ENCODE peak calls at places on chromosome 2, in six cellular contexts. J is H1, U is esophagus squamous epithelium, A is Peyer's patch, Z is uterus, M is IMR-90. Y is an unnamed sample.

GRCh38 chr2:54519841-54520459 is 63.8 kb downstream of the SPTBN1 start:
- DNase-seq in A (no peak), M (no peak), U (no peak), Z (no peak), J (no peak), Y (no peak)

GRCh38 chr2:218013289-218013688 is 10.5 kb upstream of the TNS1 start:
- DNase-seq in A (no peak), M (no peak), Z (no peak), J (no peak), U (no peak), Y (no peak)

GRCh38 chr2:133253793-133254192 is 314.5 kb downstream of the NCKAP5 start:
- DNase-seq in J (no peak), U (no peak), M (peak), A (no peak), Z (no peak), Y (no peak)

GRCh38 chr2:217510790-217511291 is 492.0 kb downstream of the TNS1 start:
- DNase-seq in A (no peak), J (peak), U (no peak), M (peak), Z (peak), Y (peak)

GRCh38 chr2:222423632-222424280 is 587 bp upstream of the SGPP2 start:
- DNase-seq in A (peak), M (no peak), J (peak), Z (no peak), U (no peak), Y (no peak)

GRCh38 chr2:163155279-163155883 is 316.8 kb upstream of the KCNH7 start:
- DNase-seq in Z (no peak), J (no peak), U (no peak), M (peak), A (no peak), Y (no peak)

GRCh38 chr2:226118471-226119429 is 680.9 kb downstream of the IRS1 start:
- DNase-seq in Z (peak), A (no peak), U (no peak), J (no peak), M (peak), Y (peak)

GRCh38 chr2:238061310-238062202 is 755 bp downstream of the SCLY start:
- DNase-seq in Z (peak), J (peak), M (peak), A (peak), U (no peak), Y (no peak)

GRCh38 chr2:183995632-183996031 is 602.7 kb upstream of the ZNF804A start:
- DNase-seq in M (no peak), A (no peak), Z (no peak), U (no peak), J (no peak), Y (no peak)

GRCh38 chr2:54657664-54658083 is 65.8 kb upstream of the EML6 start:
- DNase-seq in J (peak), U (no peak), Z (peak), M (peak), A (no peak), Y (no peak)

GRCh38 chr2:67867735-67868134 is 195.1 kb downstream of the C1D start:
- DNase-seq in Z (no peak), M (peak), J (no peak), A (no peak), U (no peak), Y (no peak)

GRCh38 chr2:52423111-52423510 is 1344.5 kb upstream of the CHAC2 start:
- DNase-seq in Z (no peak), J (no peak), M (peak), A (no peak), U (no peak), Y (no peak)

GRCh38 chr2:207813221-207813916 is 43.7 kb upstream of the FZD5 start:
- DNase-seq in U (no peak), J (no peak), M (no peak), Z (no peak), A (no peak), Y (no peak)

GRCh38 chr2:1437537-1437936 is 24.3 kb downstream of the TPO start:
- DNase-seq in M (no peak), A (no peak), J (no peak), U (no peak), Z (no peak), Y (no peak)

GRCh38 chr2:239836021-239836765 is 188.9 kb downstream of the NDUFA10 start:
- DNase-seq in A (no peak), U (no peak), J (no peak), Z (no peak), M (no peak), Y (no peak)

GRCh38 chr2:184611221-184612085 is 13.1 kb downstream of the ZNF804A start:
- DNase-seq in U (no peak), J (no peak), Z (no peak), A (no peak), M (peak), Y (no peak)

GRCh38 chr2:115165529-115166109 is 723.2 kb downstream of the DPP10 start:
- DNase-seq in Z (no peak), A (no peak), M (peak), J (no peak), U (no peak), Y (no peak)

GRCh38 chr2:211035548-211036185 is 479.3 kb downstream of the CPS1 start:
- DNase-seq in A (no peak), U (no peak), J (no peak), M (peak), Z (no peak), Y (no peak)

GRCh38 chr2:160292225-160292624 is 92.2 kb upstream of the ITGB6 start:
- DNase-seq in Z (no peak), U (no peak), J (no peak), M (peak), A (no peak), Y (no peak)

GRCh38 chr2:76980067-76980466 is 542.1 kb downstream of the LRRTM4 start:
- DNase-seq in U (no peak), A (no peak), Z (no peak), J (no peak), M (no peak), Y (no peak)

GRCh38 chr2:43131051-43131889 is 95.1 kb downstream of the ZFP36L2 start:
- DNase-seq in U (peak), A (peak), J (no peak), Z (peak), M (peak), Y (peak)

GRCh38 chr2:132400901-132401240 is 15.7 kb upstream of the GPR39 start:
- DNase-seq in J (no peak), U (no peak), A (no peak), M (no peak), Z (no peak), Y (no peak)

GRCh38 chr2:191402966-191403565 is 157.9 kb downstream of the MYO1B start:
- DNase-seq in A (no peak), U (no peak), J (no peak), Z (no peak), M (no peak), Y (no peak)

GRCh38 chr2:39730685-39731302 is 48.3 kb downstream of the THUMPD2 start:
- DNase-seq in M (peak), A (no peak), J (no peak), Z (no peak), U (no peak), Y (no peak)

GRCh38 chr2:182186132-182186735 is 200.6 kb downstream of the PPP1R1C start:
- DNase-seq in U (no peak), M (peak), J (no peak), A (no peak), Z (no peak), Y (no peak)

GRCh38 chr2:166468124-166469024 is 25.7 kb downstream of the SCN7A start:
- DNase-seq in M (no peak), J (no peak), A (no peak), Z (no peak), U (no peak), Y (no peak)

GRCh38 chr2:127422631-127423475 is 4.6 kb downstream of the PROC start:
- DNase-seq in U (no peak), A (no peak), Z (no peak), J (peak), M (no peak), Y (peak)

GRCh38 chr2:52857722-52858121 is 909.9 kb upstream of the CHAC2 start:
- DNase-seq in A (no peak), M (no peak), U (no peak), Z (no peak), J (no peak), Y (no peak)

GRCh38 chr2:157500334-157500733 is 56.4 kb upstream of the CYTIP start:
- DNase-seq in Z (no peak), M (no peak), J (no peak), A (no peak), U (no peak), Y (no peak)

GRCh38 chr2:20917724-20918572 is 95.0 kb upstream of the LDAH start:
- DNase-seq in U (no peak), M (peak), A (no peak), Z (no peak), J (no peak), Y (no peak)

GRCh38 chr2:233353769-233354499 is at the start of gene DGKD:
- DNase-seq in A (peak), J (peak), Z (peak), U (no peak), M (no peak), Y (peak)

GRCh38 chr2:46885376-46885775 is 30.2 kb downstream of the MCFD2 start:
- DNase-seq in A (no peak), M (peak), U (no peak), J (no peak), Z (no peak), Y (peak)

GRCh38 chr2:239255643-239256042 is 145.2 kb downstream of the HDAC4 start:
- DNase-seq in A (no peak), Z (no peak), J (no peak), M (no peak), U (no peak), Y (peak)

GRCh38 chr2:38214209-38214717 is 138.3 kb upstream of the CYP1B1 start:
- DNase-seq in A (no peak), M (no peak), J (no peak), Z (no peak), U (no peak), Y (no peak)

GRCh38 chr2:85662899-85663683 is 4.9 kb downstream of the SFTPB start:
- DNase-seq in M (peak), Z (peak), A (no peak), U (no peak), J (no peak), Y (no peak)
- TF ChIP-seq POLR2A in M (no peak), Z (no peak), A (no peak), U (no peak), J (no peak), Y (no peak)

GRCh38 chr2:22055784-22056620 is 932.2 kb downstream of the TDRD15 start:
- DNase-seq in U (no peak), Z (no peak), J (no peak), M (no peak), A (no peak), Y (no peak)
- H3K4me3 ChIP-seq in U (no peak), Z (no peak), J (no peak), M (no peak), A (no peak), Y (no peak)

GRCh38 chr2:96580771-96581170 is 44.2 kb downstream of the ARID5A start:
- DNase-seq in J (no peak), M (no peak), A (no peak), U (no peak), Z (no peak), Y (no peak)
- TF ChIP-seq CTCF in J (peak), M (no peak), A (no peak), U (no peak), Z (no peak), Y (no peak)

GRCh38 chr2:235638541-235639192 is 144.8 kb downstream of the AGAP1 start:
- DNase-seq in M (no peak), J (no peak), A (no peak), Z (no peak), U (no peak), Y (no peak)

GRCh38 chr2:235637906-235638305 is 144.1 kb downstream of the AGAP1 start:
- DNase-seq in J (no peak), U (no peak), Z (no peak), A (no peak), M (no peak), Y (no peak)

GRCh38 chr2:235639885-235640284 is 146.0 kb downstream of the AGAP1 start:
- DNase-seq in Z (no peak), A (no peak), M (no peak), J (no peak), U (no peak), Y (no peak)

GRCh38 chr2:235640900-235641299 is 147.1 kb downstream of the AGAP1 start:
- DNase-seq in U (no peak), Z (no peak), J (no peak), M (peak), A (no peak), Y (no peak)

GRCh38 chr2:235639387-235639786 is 145.5 kb downstream of the AGAP1 start:
- DNase-seq in Z (peak), J (no peak), M (peak), U (no peak), A (no peak), Y (peak)
- TF ChIP-seq POLR2A in Z (peak), J (no peak), M (peak), U (peak), A (no peak), Y (no peak)

GRCh38 chr2:28809927-28810326 is 707 bp upstream of the SPDYA start:
- DNase-seq in Z (peak), A (no peak), U (no peak), J (no peak), M (no peak), Y (no peak)

DNA sequence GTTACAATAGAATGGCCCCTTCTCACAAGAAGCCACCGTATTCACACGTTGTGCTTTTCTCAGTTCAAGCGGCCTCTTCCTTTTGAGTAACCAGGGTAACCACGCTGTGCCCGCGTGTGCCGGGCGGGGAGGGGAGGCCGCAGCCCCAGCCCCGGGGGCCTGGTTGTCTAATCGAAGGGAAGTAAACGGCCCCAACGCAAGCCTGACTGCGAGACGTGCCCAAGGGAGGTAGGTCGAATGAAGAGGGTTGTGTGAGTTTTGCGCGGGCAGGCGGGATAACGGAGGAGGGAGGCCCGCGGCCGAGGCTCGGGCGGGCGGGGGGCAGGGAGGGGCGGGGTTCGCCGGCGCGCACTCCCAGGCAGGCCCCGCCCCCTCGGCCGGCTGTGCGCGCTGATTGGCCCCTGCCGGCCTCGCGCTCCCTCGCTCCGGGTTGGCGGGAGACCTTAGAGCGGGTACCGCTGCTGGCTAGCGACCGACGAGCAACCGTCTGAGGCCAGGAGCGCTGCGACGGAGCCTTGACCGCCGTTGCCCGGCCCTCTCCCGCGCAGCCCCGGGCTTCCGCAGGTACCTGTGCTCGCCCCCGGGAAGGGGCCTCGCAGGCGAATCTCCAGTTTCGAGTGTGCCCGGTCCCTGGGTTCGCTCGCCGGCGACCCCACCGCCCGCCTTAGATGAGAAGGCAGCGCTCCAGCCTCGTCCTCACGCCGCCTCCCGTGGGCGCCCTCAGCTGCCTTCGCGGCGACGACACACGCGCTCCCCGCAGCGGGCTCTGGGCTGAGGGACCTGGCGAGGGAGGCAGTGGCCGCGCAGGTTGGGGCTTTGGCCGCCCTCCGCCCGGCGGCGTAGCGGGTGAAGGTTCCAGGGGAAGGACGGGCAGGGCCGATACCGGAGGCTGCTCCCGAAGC is at the start of gene SPDYA:
- DNase-seq in A (peak), M (peak), J (peak), U (no peak), Z (peak), Y (peak)
- H3K4me3 ChIP-seq in A (peak), M (peak), J (peak), U (peak), Z (peak), Y (peak)

DNA sequence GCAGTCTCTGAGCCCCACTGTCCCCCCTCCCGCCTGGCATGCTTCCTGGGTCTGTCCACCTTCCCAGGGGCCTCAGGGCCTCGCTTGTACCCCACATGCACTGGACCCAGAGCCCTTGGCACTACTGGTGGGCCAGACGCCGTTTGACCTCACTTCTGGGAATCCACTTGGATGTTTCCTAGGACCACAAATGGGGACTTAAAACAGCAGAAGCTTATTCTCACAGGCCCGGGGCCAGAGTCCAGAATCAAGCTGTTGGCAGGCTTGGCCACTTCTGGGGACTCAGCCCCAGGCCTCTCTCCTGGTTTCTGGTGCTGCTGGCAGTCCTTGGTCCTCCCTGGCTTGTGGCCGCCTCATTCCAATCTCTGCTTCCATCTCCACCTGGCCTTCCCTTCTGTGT is 19.6 kb downstream of the ANO7 start:
- DNase-seq in U (no peak), J (no peak), A (no peak), Z (no peak), M (no peak), Y (no peak)
- TF ChIP-seq CTCF in U (no peak), J (no peak), A (no peak), Z (no peak), M (no peak), Y (no peak)

GRCh38 chr2:111977240-111977639 is 77.8 kb upstream of the TMEM87B start:
- DNase-seq in U (no peak), J (no peak), M (no peak), Z (no peak), A (no peak), Y (no peak)

GRCh38 chr2:111975819-111976218 is 77.4 kb downstream of the MERTK start:
- DNase-seq in J (no peak), M (no peak), A (no peak), U (no peak), Z (no peak), Y (no peak)

GRCh38 chr2:111972955-111973565 is 74.7 kb downstream of the MERTK start:
- DNase-seq in M (no peak), Z (no peak), J (no peak), U (no peak), A (no peak), Y (no peak)

GRCh38 chr2:111973701-111974100 is 75.3 kb downstream of the MERTK start:
- DNase-seq in J (no peak), A (no peak), M (no peak), Z (no peak), U (no peak), Y (no peak)

GRCh38 chr2:111975053-111975552 is 76.7 kb downstream of the MERTK start:
- DNase-seq in M (peak), U (no peak), J (peak), A (peak), Z (no peak), Y (no peak)
- TF ChIP-seq POLR2A in M (no peak), U (no peak), J (no peak), A (no peak), Z (no peak), Y (no peak)

DNA sequence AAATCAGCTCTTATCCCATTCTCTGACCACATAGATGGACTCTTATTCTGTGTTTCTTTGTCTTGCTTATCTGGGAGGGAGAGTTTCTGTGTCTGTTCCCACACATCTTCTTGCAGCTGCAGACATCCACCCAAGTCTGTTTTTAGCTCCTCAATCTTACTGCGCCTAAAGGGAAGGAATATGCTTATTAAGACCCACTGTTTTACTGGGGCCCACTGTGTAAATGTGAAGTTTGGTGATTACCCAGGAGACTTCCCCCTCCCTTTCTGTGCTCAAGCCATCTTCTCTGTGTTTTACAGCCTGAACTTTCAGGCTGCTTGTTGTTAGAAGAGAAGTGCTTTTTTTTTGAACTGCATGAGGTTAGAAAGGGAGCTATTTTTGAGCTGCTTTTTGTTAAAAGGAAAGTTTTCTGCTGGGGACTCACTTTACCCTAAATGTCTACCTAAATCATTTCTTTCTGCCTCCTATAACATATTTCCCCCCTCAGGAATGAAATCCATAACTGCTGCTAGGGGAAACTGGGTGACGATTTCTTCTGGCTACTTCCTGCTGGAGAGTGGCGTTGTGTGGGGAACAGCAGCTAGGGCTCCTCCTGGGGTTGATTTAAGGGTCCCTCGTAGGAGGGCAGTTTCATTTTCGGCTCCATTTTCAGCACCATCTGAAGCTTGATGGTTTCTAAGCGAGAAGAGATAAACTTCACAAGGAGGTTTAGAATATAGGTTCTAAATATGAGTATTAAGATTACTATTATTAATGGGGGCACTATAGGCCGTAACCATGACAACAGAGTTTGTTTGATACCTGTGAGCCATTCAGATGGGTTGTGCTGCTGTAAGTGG is 39.5 kb upstream of the GMCL1 start:
- DNase-seq in A (no peak), M (peak), J (no peak), Z (peak), U (no peak), Y (no peak)
- H3K4me3 ChIP-seq in A (no peak), M (no peak), J (no peak), Z (peak), U (no peak), Y (no peak)

Y was measured in lower leg skin.